ENCODE peak calls at places on chromosomes 3 and 15, in eight cellular contexts. A is cardiac muscle cell, Z is PC-3, I is Peyer's patch, U is upper lobe of right lung, W is IMR-90, N is dorsolateral prefrontal cortex, V is brain microvascular endothelial cell. R is an unnamed sample.

GRCh38 chr3:157318639-157319288 is 117.9 kb upstream of the PTX3 start:
- DNase-seq in Z (no peak), U (no peak), V (no peak), I (no peak), A (no peak), W (no peak), N (no peak), R (no peak)

GRCh38 chr3:173618148-173618547 is 220.6 kb downstream of the NLGN1 start:
- DNase-seq in I (no peak), W (no peak), V (no peak), Z (no peak), N (no peak), U (no peak), A (no peak), R (no peak)

GRCh38 chr3:150925751-150926201 is 20.5 kb upstream of the MINDY4B start:
- DNase-seq in I (peak), W (peak), N (no peak), A (peak), Z (peak), V (no peak), U (peak), R (no peak)

GRCh38 chr15:70023769-70024491 is 73.8 kb downstream of the TLE3 start:
- DNase-seq in W (peak), N (no peak), I (no peak), U (peak), Z (peak), A (peak), V (peak), R (no peak)

GRCh38 chr15:59199775-59200465 is 6.7 kb upstream of the LDHAL6B start:
- DNase-seq in V (peak), U (no peak), I (no peak), W (peak), Z (peak), N (no peak), A (no peak), R (no peak)

GRCh38 chr3:111723293-111723963 is 128.3 kb upstream of the ZBED2 start:
- DNase-seq in Z (peak), W (peak), U (no peak), N (no peak), V (peak), I (no peak), A (no peak), R (peak)

GRCh38 chr3:156691920-156692319 is 17.5 kb downstream of the TIPARP start:
- DNase-seq in N (no peak), W (peak), Z (peak), U (no peak), V (no peak), I (no peak), A (no peak), R (peak)

GRCh38 chr15:55196011-55196410 is 730 bp downstream of the RSL24D1 start:
- DNase-seq in U (no peak), N (no peak), I (no peak), W (peak), V (no peak), A (no peak), Z (no peak), R (no peak)

GRCh38 chr15:31977812-31978662 is 52.3 kb upstream of the CHRNA7 start:
- DNase-seq in V (peak), I (no peak), U (peak), N (no peak), Z (peak), A (peak), W (peak), R (no peak)

GRCh38 chr3:59766165-59766872 is 716.5 kb upstream of the CFAP20DC start:
- DNase-seq in W (peak), I (no peak), N (no peak), A (no peak), V (no peak), Z (no peak), U (no peak), R (peak)

GRCh38 chr3:56694852-56695563 is 11.9 kb upstream of the TASOR start:
- DNase-seq in Z (no peak), V (no peak), A (no peak), N (no peak), W (no peak), U (no peak), I (no peak), R (no peak)

GRCh38 chr3:6220361-6220957 is 640.5 kb upstream of the GRM7 start:
- DNase-seq in A (no peak), W (no peak), V (no peak), Z (no peak), U (no peak), I (no peak), N (no peak), R (no peak)

GRCh38 chr3:169241575-169241927 is 422.0 kb downstream of the MECOM start:
- DNase-seq in A (no peak), W (peak), V (no peak), I (no peak), N (no peak), U (no peak), Z (no peak), R (no peak)

GRCh38 chr15:41917767-41918430 is 24.0 kb upstream of the SPTBN5 start:
- DNase-seq in Z (peak), W (peak), V (peak), I (no peak), A (no peak), U (peak), N (no peak), R (no peak)

GRCh38 chr3:14633819-14634424 is 17.6 kb upstream of the CCDC174 start:
- DNase-seq in W (peak), N (no peak), Z (peak), V (peak), I (peak), U (peak), A (peak), R (peak)

GRCh38 chr3:157961665-157962064 is 144.6 kb downstream of the SHOX2 start:
- DNase-seq in U (no peak), N (no peak), V (no peak), I (no peak), W (no peak), Z (no peak), A (no peak), R (no peak)

GRCh38 chr3:47163990-47164848 is at the start of gene SETD2:
- DNase-seq in U (peak), I (peak), A (peak), W (peak), V (peak), N (peak), Z (peak), R (peak)

GRCh38 chr3:43796041-43796596 is 105.4 kb downstream of the ABHD5 start:
- DNase-seq in A (no peak), W (no peak), N (no peak), U (no peak), I (no peak), Z (peak), V (no peak), R (no peak)

GRCh38 chr3:126442099-126442848 is 33.4 kb downstream of the ZXDC start:
- DNase-seq in V (no peak), I (no peak), W (peak), U (peak), N (peak), A (no peak), Z (no peak), R (no peak)

GRCh38 chr3:44893097-44893496 is 18.7 kb downstream of the TGM4 start:
- DNase-seq in N (no peak), Z (peak), A (no peak), U (no peak), I (no peak), V (no peak), W (peak), R (peak)

GRCh38 chr15:38758001-38758400 is 193.4 kb upstream of the RASGRP1 start:
- DNase-seq in N (no peak), I (no peak), A (peak), W (peak), V (peak), Z (peak), U (no peak), R (peak)

GRCh38 chr3:46857485-46858341 is 5.5 kb downstream of the MYL3 start:
- DNase-seq in A (no peak), U (peak), I (no peak), W (no peak), Z (no peak), N (peak), V (no peak), R (no peak)

GRCh38 chr3:195461518-195462307 is 18.9 kb upstream of the ACAP2 start:
- DNase-seq in V (no peak), W (no peak), N (no peak), Z (no peak), U (no peak), A (no peak), I (no peak), R (no peak)

GRCh38 chr15:68209735-68210408 is 4.7 kb upstream of the CALML4 start:
- DNase-seq in V (no peak), A (no peak), Z (no peak), I (no peak), N (peak), U (no peak), W (no peak), R (no peak)

GRCh38 chr3:5072100-5072816 is 49.8 kb upstream of the ARL8B start:
- DNase-seq in W (no peak), I (no peak), A (no peak), V (no peak), N (no peak), Z (no peak), U (no peak), R (no peak)

GRCh38 chr3:116087431-116087830 is 357.9 kb downstream of the LSAMP start:
- DNase-seq in V (no peak), W (no peak), N (no peak), I (no peak), A (no peak), Z (no peak), U (no peak), R (no peak)

GRCh38 chr3:154122912-154123559 is 1.8 kb downstream of the ARHGEF26 start:
- DNase-seq in N (no peak), Z (peak), U (no peak), A (peak), W (peak), V (peak), I (no peak), R (no peak)

GRCh38 chr3:124250053-124250452 is 258.1 kb upstream of the ROPN1 start:
- DNase-seq in W (no peak), N (no peak), V (no peak), U (no peak), A (no peak), I (no peak), Z (no peak), R (no peak)

GRCh38 chr3:116046350-116046749 is 398.9 kb downstream of the LSAMP start:
- DNase-seq in V (no peak), A (no peak), U (no peak), Z (no peak), I (no peak), N (no peak), W (no peak), R (no peak)

GRCh38 chr3:38655708-38656300 is 6.3 kb upstream of the SCN5A start:
- DNase-seq in N (no peak), Z (peak), V (peak), A (peak), U (no peak), I (no peak), W (peak), R (peak)

GRCh38 chr15:85582719-85583089 is 202.3 kb downstream of the AKAP13 start:
- DNase-seq in Z (no peak), A (no peak), I (peak), W (peak), N (no peak), V (no peak), U (peak), R (no peak)

GRCh38 chr3:96831175-96831574 is 16.8 kb downstream of the EPHA6 start:
- DNase-seq in I (no peak), N (no peak), U (no peak), Z (peak), W (no peak), V (no peak), A (no peak), R (no peak)

GRCh38 chr15:42681119-42681518 is 55.8 kb downstream of the CDAN1 start:
- DNase-seq in W (no peak), V (no peak), I (no peak), N (no peak), Z (no peak), A (no peak), U (peak), R (no peak)

DNA sequence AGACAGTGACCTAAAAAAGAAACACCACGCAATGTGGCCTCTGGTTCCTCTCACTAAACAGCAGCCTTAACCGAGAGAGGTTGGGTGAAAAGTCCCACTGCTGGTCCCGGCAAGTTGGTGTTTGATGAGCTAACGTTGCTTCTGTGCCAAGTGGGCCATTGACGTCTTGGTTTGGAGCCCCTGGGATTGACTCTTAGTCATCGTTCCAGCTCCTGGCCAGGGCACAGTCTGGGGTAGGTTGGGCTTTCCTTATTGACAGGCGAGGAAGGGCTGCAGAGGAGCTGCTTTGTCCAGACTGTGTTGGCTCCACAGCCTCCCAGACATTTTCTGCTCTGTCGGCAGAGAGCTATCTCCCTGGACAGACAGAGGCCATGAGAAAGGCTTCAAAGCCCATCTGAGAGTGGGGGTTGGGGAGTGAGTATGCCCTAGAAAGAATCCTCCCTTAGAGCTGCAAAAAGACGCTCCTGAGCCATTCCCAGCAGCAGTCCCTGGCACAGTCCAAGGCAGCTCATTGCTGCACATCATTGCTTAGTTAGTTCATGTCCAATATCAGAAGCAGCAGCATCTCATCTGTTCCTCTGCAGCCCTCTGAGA is 28.6 kb upstream of the C3orf80 start:
- DNase-seq in U (no peak), I (no peak), N (no peak), V (no peak), W (no peak), Z (no peak), A (no peak), R (no peak)
- H3K4me3 ChIP-seq in U (no peak), I (no peak), N (no peak), V (no peak), W (no peak), Z (no peak), A (no peak), R (no peak)

GRCh38 chr3:851098-851790 is 241.6 kb upstream of the CNTN6 start:
- DNase-seq in N (no peak), U (no peak), A (no peak), Z (peak), I (no peak), V (no peak), W (no peak), R (no peak)
- TF ChIP-seq CTCF in N (no peak), U (no peak), A (no peak), Z (peak), I (no peak), V (peak), W (no peak), R (no peak)

GRCh38 chr3:141660598-141660947 is 77.5 kb upstream of the RNF7 start:
- DNase-seq in I (no peak), V (no peak), N (no peak), Z (no peak), W (peak), A (no peak), U (no peak), R (no peak)
- H3K27ac ChIP-seq in I (no peak), V (no peak), N (no peak), Z (no peak), W (no peak), A (no peak), U (no peak), R (no peak)

GRCh38 chr3:188097786-188098185 is 56.2 kb upstream of the LPP start:
- DNase-seq in U (no peak), V (no peak), W (no peak), A (no peak), Z (no peak), I (no peak), N (no peak), R (no peak)
- H3K4me3 ChIP-seq in U (no peak), V (no peak), W (no peak), A (no peak), Z (no peak), I (no peak), N (no peak), R (no peak)

DNA sequence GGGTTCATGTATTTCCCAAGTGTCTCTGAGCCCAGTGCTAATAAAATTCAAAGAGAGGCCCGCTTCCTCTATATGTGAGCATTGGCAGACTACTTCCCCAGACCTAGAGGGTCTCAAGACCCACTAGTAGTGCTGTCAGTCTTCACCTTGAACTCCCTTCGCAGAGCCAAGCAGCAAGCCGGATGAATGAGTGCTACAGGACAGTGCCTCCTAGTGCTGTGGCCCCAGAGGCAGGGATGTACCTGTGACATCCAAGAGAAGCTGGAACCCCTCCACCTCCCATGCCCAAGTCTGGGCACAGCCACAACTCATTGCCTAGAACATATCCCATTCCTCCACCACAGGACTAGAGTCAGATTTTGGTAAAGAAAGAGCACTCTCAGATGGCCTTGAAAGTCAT is 37.2 kb upstream of the MASP1 start:
- DNase-seq in N (no peak), A (no peak), Z (no peak), I (no peak), V (no peak), W (no peak), U (no peak), R (no peak)
- TF ChIP-seq CTCF in N (no peak), A (no peak), Z (no peak), I (no peak), V (no peak), W (no peak), U (no peak), R (no peak)

GRCh38 chr3:174675426-174675825 is 183.7 kb upstream of the NAALADL2 start:
- DNase-seq in N (no peak), V (no peak), U (no peak), Z (no peak), I (no peak), A (no peak), W (no peak), R (no peak)
- H3K27ac ChIP-seq in N (no peak), V (no peak), U (no peak), Z (no peak), I (no peak), A (no peak), W (no peak), R (no peak)